ENCODE peak calls at places on chromosomes 11 and 22, in four cellular contexts. O, I, L and Q are unnamed samples.

GRCh38 chr22:29503811-29504372 is 23.9 kb downstream of the NEFH start:
- DNase-seq in O (no peak), I (no peak), L (no peak), Q (peak)

GRCh38 chr22:17818649-17819048 is 44.4 kb upstream of the BID start:
- DNase-seq in O (no peak), I (no peak), L (no peak), Q (no peak)

GRCh38 chr11:71232364-71232763 is 20.0 kb downstream of the SHANK2 start:
- DNase-seq in O (no peak), I (no peak), L (no peak), Q (no peak)

GRCh38 chr11:1156506-1157340 is 1.0 kb upstream of the MUC5AC start:
- DNase-seq in O (no peak), I (no peak), L (no peak), Q (no peak)

GRCh38 chr11:83697518-83697917 is 411.4 kb upstream of the CCDC90B start:
- DNase-seq in O (no peak), I (no peak), L (no peak), Q (no peak)

GRCh38 chr11:62123669-62124185 is at the start of gene INCENP:
- DNase-seq in O (peak), I (peak), L (peak), Q (peak)

GRCh38 chr11:72828081-72828567 is 13.9 kb downstream of the ATG16L2 start:
- DNase-seq in O (no peak), I (no peak), L (no peak), Q (no peak)

GRCh38 chr22:47859891-47860290 is 1097.4 kb downstream of the TBC1D22A start:
- DNase-seq in O (no peak), I (no peak), L (no peak), Q (no peak)

GRCh38 chr22:27534720-27535125 is 266.8 kb downstream of the MN1 start:
- DNase-seq in O (peak), I (no peak), L (no peak), Q (no peak)

GRCh38 chr11:115871161-115871750 is 367.0 kb upstream of the CADM1 start:
- DNase-seq in O (no peak), I (no peak), L (no peak), Q (no peak)

GRCh38 chr22:19098157-19098556 is 24.1 kb downstream of the DGCR2 start:
- DNase-seq in O (no peak), I (no peak), L (no peak), Q (no peak)

GRCh38 chr11:129278586-129279319 is 86.6 kb upstream of the ARHGAP32 start:
- DNase-seq in O (no peak), I (no peak), L (no peak), Q (no peak)

DNA sequence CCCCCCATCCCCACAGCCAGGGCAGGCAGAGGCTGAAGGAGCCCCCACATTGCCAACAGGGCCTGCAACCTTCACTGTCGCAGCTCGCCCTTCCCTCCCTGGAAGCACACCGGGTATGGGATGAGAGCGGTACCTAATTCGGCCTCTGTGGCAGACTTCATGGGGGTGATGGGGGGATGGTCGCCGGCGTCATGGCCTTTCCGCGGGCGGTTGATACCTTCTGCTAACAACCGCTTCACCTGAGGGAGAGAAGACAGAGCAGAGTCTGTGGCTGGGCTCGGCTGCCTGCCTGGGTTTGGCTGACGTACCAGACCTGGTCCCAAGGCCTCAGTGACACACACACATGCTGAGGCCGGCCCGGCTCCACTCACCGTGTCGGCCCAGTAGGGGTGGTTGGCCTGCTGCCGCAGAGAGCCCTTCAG is 11.2 kb upstream of the PPM1F start:
- DNase-seq in O (no peak), I (no peak), L (no peak), Q (no peak)
- TF ChIP-seq KDM1A in O (no peak), I (no peak), L (no peak), Q (no peak)

GRCh38 chr11:131549099-131549498 is 178.7 kb downstream of the NTM start:
- DNase-seq in O (no peak), I (no peak), L (no peak), Q (no peak)
- TF ChIP-seq POLR2AphosphoS5 in O (no peak), I (no peak), L (no peak), Q (no peak)

GRCh38 chr11:65187971-65188461 is 6.3 kb downstream of the CAPN1 start:
- DNase-seq in O (no peak), I (no peak), L (no peak), Q (no peak)
- TF ChIP-seq KDM1A in O (no peak), I (no peak), L (no peak), Q (no peak)

DNA sequence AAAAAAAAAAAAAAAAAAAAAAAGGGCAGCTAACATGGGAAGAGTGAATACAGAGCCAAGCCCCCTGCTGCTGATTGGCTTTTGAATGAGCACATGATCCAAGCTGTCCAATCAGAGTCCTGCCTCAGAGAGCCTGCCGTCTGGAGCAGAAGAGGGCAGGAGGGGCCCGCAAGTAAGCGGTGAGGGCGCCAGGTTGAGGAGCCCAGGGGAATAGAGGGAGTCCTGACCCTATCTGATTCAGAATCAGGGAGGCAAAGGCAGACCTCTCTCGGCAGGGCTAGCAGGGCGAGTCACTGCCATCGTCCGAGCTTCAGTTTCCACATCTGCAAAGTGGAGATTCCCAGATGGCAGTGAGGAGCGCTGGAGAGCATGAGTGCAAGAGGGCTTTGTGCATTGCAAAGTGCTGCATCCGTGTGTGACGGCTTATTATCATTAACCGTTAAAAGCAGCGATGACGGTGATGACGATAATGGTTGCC is 68.8 kb upstream of the ATXN10 start:
- DNase-seq in O (peak), I (no peak), L (no peak), Q (peak)
- TF ChIP-seq POLR2AphosphoS5 in O (no peak), I (no peak), L (no peak), Q (no peak)

DNA sequence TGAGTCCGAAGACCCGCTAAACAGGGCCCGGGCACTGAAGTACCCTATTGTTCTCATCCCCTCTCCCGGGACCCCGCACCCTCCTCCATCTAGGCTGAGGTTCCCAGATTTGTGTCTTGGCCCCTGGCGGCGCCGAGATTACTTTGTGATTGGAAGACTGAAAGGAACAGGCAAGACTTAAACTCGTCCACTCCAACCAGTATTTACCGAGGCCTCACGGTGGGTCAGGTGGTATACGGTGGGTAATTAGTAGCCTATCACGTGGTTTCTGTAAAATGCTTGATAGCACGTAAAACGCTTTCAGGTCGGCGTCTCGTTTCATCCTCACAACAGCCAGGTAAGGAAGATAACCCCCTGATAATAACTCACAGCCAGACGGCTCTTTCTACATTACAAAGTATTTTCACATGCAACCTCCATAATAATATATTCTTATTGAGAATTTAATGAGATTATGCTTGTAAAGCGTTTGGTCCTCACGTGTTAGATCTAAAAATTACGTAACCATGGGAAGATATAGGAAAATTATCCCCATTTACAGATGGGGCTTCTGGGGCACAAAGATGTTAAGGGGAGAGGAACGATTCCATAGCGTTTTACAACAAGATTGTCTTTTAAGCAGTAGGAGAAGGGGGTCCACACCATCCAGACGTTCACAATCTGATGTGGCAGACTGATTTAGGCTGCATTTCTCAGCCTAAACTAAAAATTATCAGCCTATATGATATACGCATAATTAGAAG is 642 bp upstream of the PIK3C2A start:
- DNase-seq in O (peak), I (peak), L (no peak), Q (no peak)
- TF ChIP-seq KDM1A in O (no peak), I (no peak), L (no peak), Q (peak)

DNA sequence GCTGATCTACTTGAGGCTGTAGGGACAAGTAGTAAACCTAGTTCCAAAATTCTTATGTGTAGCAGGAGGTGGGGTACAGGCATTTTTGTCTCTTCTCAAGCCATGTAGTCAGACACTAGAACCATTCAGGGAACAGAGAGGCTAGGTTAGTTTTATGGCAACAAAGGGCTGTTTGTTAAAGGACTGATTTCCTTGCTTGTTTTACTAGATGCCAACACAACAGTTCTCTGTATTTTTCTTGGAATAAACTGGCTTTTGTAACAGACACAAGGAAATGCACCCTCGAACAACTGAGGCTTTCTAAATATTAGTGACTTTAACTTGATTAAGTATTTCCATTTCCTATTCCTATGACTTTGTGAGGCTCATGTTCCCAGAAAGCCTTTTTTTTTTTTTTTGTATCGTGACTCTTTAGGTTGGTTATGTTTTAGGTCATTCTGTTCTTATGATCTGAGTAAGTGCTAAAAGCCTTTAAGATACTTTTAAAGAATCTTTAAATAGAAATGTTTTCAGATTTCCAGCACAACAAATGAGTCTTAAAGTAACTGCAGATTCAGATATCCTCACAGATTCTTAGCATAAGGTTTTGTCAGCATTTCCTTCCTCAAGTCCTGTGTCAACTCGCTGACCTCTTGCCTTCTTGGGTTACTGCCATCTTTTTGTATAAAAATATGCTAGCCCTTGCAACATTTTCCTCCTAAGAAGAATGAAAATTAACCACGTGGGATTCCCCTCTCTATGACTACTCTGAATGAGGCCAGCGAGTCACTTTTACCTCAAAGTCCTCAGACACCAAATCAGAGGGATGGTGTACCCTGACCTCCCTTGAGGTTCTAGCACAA is 92.5 kb downstream of the CCDC83 start:
- DNase-seq in O (no peak), I (no peak), L (no peak), Q (no peak)
- TF ChIP-seq POLR2AphosphoS5 in O (no peak), I (no peak), L (no peak), Q (no peak)

GRCh38 chr22:49934144-49934890 is 15.9 kb downstream of the CRELD2 start:
- DNase-seq in O (no peak), I (no peak), L (no peak), Q (peak)

GRCh38 chr22:49933236-49933921 is 14.9 kb downstream of the CRELD2 start:
- DNase-seq in O (no peak), I (no peak), L (no peak), Q (no peak)

GRCh38 chr22:49936018-49936972 is 17.9 kb downstream of the CRELD2 start:
- DNase-seq in O (peak), I (peak), L (peak), Q (peak)

GRCh38 chr22:49935561-49935960 is 17.1 kb downstream of the CRELD2 start:
- DNase-seq in O (no peak), I (no peak), L (no peak), Q (peak)

GRCh38 chr22:49934891-49935557 is 16.6 kb downstream of the CRELD2 start:
- DNase-seq in O (no peak), I (no peak), L (no peak), Q (peak)
- TF ChIP-seq KDM1A in O (no peak), I (no peak), L (no peak), Q (no peak)

GRCh38 chr11:2998073-2998850 is 6.1 kb upstream of the NAP1L4 start:
- DNase-seq in O (no peak), I (no peak), L (no peak), Q (peak)

GRCh38 chr11:3002346-3002745 is 10.2 kb upstream of the NAP1L4 start:
- DNase-seq in O (no peak), I (no peak), L (no peak), Q (no peak)

GRCh38 chr11:2999464-2999998 is 7.4 kb upstream of the NAP1L4 start:
- DNase-seq in O (no peak), I (no peak), L (no peak), Q (no peak)

GRCh38 chr11:3001496-3001895 is 9.4 kb upstream of the NAP1L4 start:
- DNase-seq in O (no peak), I (no peak), L (no peak), Q (no peak)

GRCh38 chr11:3000032-3000961 is 8.2 kb upstream of the NAP1L4 start:
- DNase-seq in O (no peak), I (no peak), L (no peak), Q (no peak)
- TF ChIP-seq POLR2AphosphoS5 in O (no peak), I (peak), L (no peak), Q (no peak)

GRCh38 chr11:122069946-122070345 is 46.1 kb downstream of the BLID start:
- DNase-seq in O (peak), I (no peak), L (no peak), Q (no peak)
- TF ChIP-seq KDM1A in O (no peak), I (no peak), L (no peak), Q (no peak)

DNA sequence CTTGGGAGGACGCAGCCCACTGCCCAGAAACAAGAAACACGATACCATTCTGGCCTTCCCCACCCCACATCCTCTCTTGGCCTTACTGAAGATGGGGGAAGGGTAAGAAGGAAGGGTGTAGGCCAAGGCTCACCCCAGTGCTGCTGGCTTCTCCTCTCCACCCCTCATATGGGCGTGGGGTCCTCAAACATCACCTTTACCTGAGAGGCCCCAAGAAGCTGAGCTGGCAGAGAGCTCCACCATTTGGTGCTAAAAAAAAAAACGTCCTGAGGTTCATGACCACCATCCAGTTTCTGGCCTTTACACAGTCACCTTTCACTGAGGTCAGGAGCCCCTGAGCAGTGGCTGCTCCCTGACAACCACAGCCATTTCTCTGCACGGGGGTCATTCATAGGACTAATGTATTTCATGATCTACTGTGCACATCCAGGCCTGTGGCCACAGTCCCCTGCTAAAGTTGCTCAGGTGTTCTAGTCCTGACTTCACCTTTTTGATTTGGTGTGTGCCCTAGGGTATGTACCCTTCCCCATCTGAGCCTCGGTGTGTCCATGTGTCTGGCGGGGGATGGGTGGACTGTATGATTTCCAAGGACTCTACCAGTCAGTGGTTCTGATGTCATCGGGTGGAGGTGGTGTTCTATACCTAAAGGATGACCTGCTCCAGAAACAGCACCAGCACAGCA is 15.1 kb downstream of the RHOG start:
- DNase-seq in O (no peak), I (no peak), L (no peak), Q (no peak)
- TF ChIP-seq POLR2AphosphoS5 in O (no peak), I (no peak), L (peak), Q (no peak)